ENCODE peak calls at places on chromosomes 16 and 17, in eight cellular contexts. N is AG08395, U is NCI-H2171 treated with DMSO at 0.1 percent for 48 hours, W is Caki2, J is ureter, B is NCI-H1092, A is A172, Q is GM12891. Y is an unnamed sample.

GRCh38 chr16:65418435-65418834 is 296.6 kb upstream of the CDH11 start:
- DNase-seq in N (no peak), U (no peak), W (no peak), J (no peak), B (no peak), A (no peak), Q (no peak), Y (no peak)

GRCh38 chr17:6110088-6110487 is 39.9 kb downstream of the WSCD1 start:
- DNase-seq in N (no peak), U (no peak), W (no peak), J (no peak), B (no peak), A (no peak), Q (no peak), Y (peak)

GRCh38 chr16:1941162-1941923 is 1.7 kb downstream of the MSRB1 start:
- DNase-seq in N (no peak), U (no peak), W (peak), J (peak), B (no peak), A (no peak), Q (no peak), Y (no peak)

GRCh38 chr16:1674751-1675664 is 3.1 kb upstream of the JPT2 start:
- DNase-seq in N (peak), U (no peak), W (no peak), J (no peak), B (no peak), A (peak), Q (no peak), Y (no peak)

GRCh38 chr16:26705346-26705745 is 361.4 kb upstream of the C16orf82 start:
- DNase-seq in N (no peak), U (no peak), W (no peak), J (no peak), B (no peak), A (no peak), Q (no peak), Y (no peak)

GRCh38 chr16:934178-934577 is 36.6 kb downstream of the LMF1 start:
- DNase-seq in N (no peak), U (no peak), W (no peak), J (no peak), B (no peak), A (no peak), Q (no peak), Y (no peak)

GRCh38 chr17:81069084-81069645 is 34.2 kb downstream of the BAIAP2 start:
- DNase-seq in N (no peak), U (no peak), W (no peak), J (no peak), B (no peak), A (no peak), Q (no peak), Y (no peak)

GRCh38 chr17:21378553-21378952 is 2.4 kb downstream of the KCNJ12 start:
- DNase-seq in N (no peak), U (no peak), W (no peak), J (no peak), B (no peak), A (no peak), Q (no peak), Y (no peak)

GRCh38 chr16:25855818-25856217 is 164.1 kb downstream of the HS3ST4 start:
- DNase-seq in N (no peak), U (no peak), W (no peak), J (no peak), B (no peak), A (no peak), Q (no peak), Y (no peak)

GRCh38 chr17:7889166-7889584 is 586 bp downstream of the CHD3 start:
- DNase-seq in N (peak), U (peak), W (peak), J (peak), B (peak), A (peak), Q (no peak), Y (peak)

GRCh38 chr16:50086176-50086575 is 20.4 kb downstream of the HEATR3 start:
- DNase-seq in N (no peak), U (no peak), W (no peak), J (no peak), B (no peak), A (no peak), Q (no peak), Y (no peak)

GRCh38 chr16:76668207-76668725 is 391.1 kb downstream of the CNTNAP4 start:
- DNase-seq in N (no peak), U (no peak), W (no peak), J (no peak), B (no peak), A (no peak), Q (no peak), Y (no peak)

GRCh38 chr17:72416054-72416691 is 295.4 kb downstream of the SOX9 start:
- DNase-seq in N (no peak), U (peak), W (no peak), J (peak), B (no peak), A (no peak), Q (no peak), Y (no peak)

Y was measured in activated CD4-positive, alpha-beta memory T cell treated with anti-CD3 and anti-CD28 coated beads for 36 hours.